ENCODE peak calls at places on chromosomes 13 and 19, in six cellular contexts. U is activated naive CD4-positive, alpha-beta T cell; C is hypothalamus; T is ACHN; Z is stimulated activated CD4-positive, alpha-beta T cell treated with anti-CD3 and anti-CD28 coated beads, Interleukin-1b, Interleukin-23, amount 100 ng/mL, for 1 hour; W is stromal cell of bone marrow. O is an unnamed sample.

GRCh38 chr19:36060430-36060829 is 5.7 kb downstream of the WDR62 start:
- DNase-seq in C (peak; percentile 39), W (no peak), U (no peak), T (peak; percentile 35), Z (no peak), O (peak; percentile 44)

GRCh38 chr19:7550169-7550770 is 14.8 kb downstream of the PNPLA6 start:
- DNase-seq in T (no peak), Z (no peak), U (no peak), C (no peak), W (no peak), O (no peak)

GRCh38 chr19:45342911-45343310 is 2.4 kb downstream of the KLC3 start:
- DNase-seq in Z (no peak), W (no peak), T (no peak), C (no peak), U (no peak), O (no peak)

GRCh38 chr19:29583196-29584006 is 22.7 kb upstream of the POP4 start:
- DNase-seq in T (no peak), Z (no peak), C (no peak), W (no peak), U (no peak), O (no peak)

GRCh38 chr19:47006496-47006895 is 13.1 kb upstream of the NPAS1 start:
- DNase-seq in C (no peak), W (no peak), Z (no peak), T (no peak), U (no peak), O (no peak)

GRCh38 chr13:111215081-111216047 is 100.3 kb downstream of the ARHGEF7 start:
- DNase-seq in C (no peak), W (no peak), T (no peak), U (no peak), Z (no peak), O (no peak)

GRCh38 chr19:30288957-30289735 is 83.0 kb upstream of the ZNF536 start:
- DNase-seq in C (no peak), W (no peak), T (no peak), Z (no peak), U (no peak), O (no peak)

GRCh38 chr19:28493881-28494280 is 719.1 kb downstream of the UQCRFS1 start:
- DNase-seq in C (no peak), U (no peak), T (no peak), Z (no peak), W (no peak), O (no peak)

GRCh38 chr19:1591421-1592022 is 1.1 kb downstream of the MBD3 start:
- DNase-seq in T (peak; percentile 6), Z (no peak), C (no peak), W (no peak), U (no peak), O (no peak)

GRCh38 chr13:19984430-19985218 is 26.1 kb downstream of the ZMYM2 start:
- DNase-seq in T (peak; percentile 39), C (no peak), W (peak; percentile 21), U (no peak), Z (no peak), O (peak; percentile 43)

GRCh38 chr13:20654156-20654555 is 49.3 kb upstream of the IL17D start:
- DNase-seq in W (peak; percentile 7), T (no peak), C (no peak), U (no peak), Z (no peak), O (no peak)

GRCh38 chr13:30325668-30326067 is 18.3 kb upstream of the KATNAL1 start:
- DNase-seq in W (no peak), T (no peak), Z (no peak), C (no peak), U (no peak), O (no peak)

GRCh38 chr13:50284540-50284939 is 269.3 kb downstream of the KCNRG start:
- DNase-seq in U (no peak), C (no peak), Z (no peak), W (no peak), T (no peak), O (no peak)

GRCh38 chr19:19074172-19074905 is 10.5 kb downstream of the SLC25A42 start:
- DNase-seq in U (no peak), W (no peak), Z (no peak), C (no peak), T (no peak), O (no peak)

GRCh38 chr13:107370036-107370785 is 802.3 kb upstream of the ARGLU1 start:
- DNase-seq in T (peak; percentile 82), U (no peak), W (peak; percentile 70), C (no peak), Z (no peak), O (peak; percentile 1)

GRCh38 chr13:54928071-54928470 is 1899.5 kb downstream of the OLFM4 start:
- DNase-seq in U (no peak), Z (no peak), C (no peak), T (no peak), W (no peak), O (no peak)

GRCh38 chr19:40815223-40815622 is 16.2 kb downstream of the EGLN2 start:
- DNase-seq in U (no peak), W (no peak), T (no peak), Z (no peak), C (no peak), O (no peak)

GRCh38 chr13:32754179-32754578 is 167.9 kb downstream of the PDS5B start:
- DNase-seq in T (no peak), W (no peak), U (no peak), Z (no peak), C (no peak), O (no peak)

GRCh38 chr13:66154354-66154753 is 1075.8 kb downstream of the PCDH9 start:
- DNase-seq in U (no peak), W (no peak), Z (no peak), C (no peak), T (no peak), O (no peak)

GRCh38 chr13:47120284-47120683 is 223.4 kb upstream of the HTR2A start:
- DNase-seq in W (no peak), T (no peak), C (no peak), U (no peak), Z (no peak), O (no peak)

GRCh38 chr19:34642241-34642640 is 34.7 kb downstream of the SCGB2B2 start:
- DNase-seq in U (no peak), C (no peak), Z (no peak), W (no peak), T (no peak), O (no peak)

GRCh38 chr19:45848922-45849321 is 14.0 kb downstream of the SYMPK start:
- DNase-seq in W (no peak), T (no peak), U (no peak), C (no peak), Z (no peak), O (no peak)

GRCh38 chr13:24106429-24106828 is 54.1 kb upstream of the SPATA13 start:
- DNase-seq in Z (no peak), C (no peak), W (no peak), U (no peak), T (no peak), O (no peak)

GRCh38 chr19:19461306-19461670 is 54.1 kb downstream of the TSSK6 start:
- DNase-seq in T (no peak), W (no peak), C (no peak), Z (no peak), U (no peak), O (no peak)

GRCh38 chr13:22000191-22000590 is 329.3 kb downstream of the FGF9 start:
- DNase-seq in W (no peak), U (no peak), T (no peak), Z (no peak), C (no peak), O (no peak)